ENCODE peak calls at places on chromosomes 16 and 17, in ten cellular contexts. One of them, this sample, is unnamed.
A peak's percentile ranks its signal among the peaks of the same experiment; 100 is the strongest.

GRCh38 chr17:4026255-4026654 is 62.0 kb upstream of the ATP2A3 start:
- DNase-seq in transverse colon: no peak
- DNase-seq in stomach: no peak
- DNase-seq in breast epithelium: no peak
- DNase-seq in adrenal gland: no peak
- DNase-seq in heart left ventricle: no peak
- DNase-seq in uterus: no peak
- DNase-seq in sigmoid colon: no peak
- DNase-seq in spleen: no peak
- DNase-seq in A549: no peak
- DNase-seq in this sample: no peak

GRCh38 chr16:88651989-88652762 is 1.3 kb upstream of the CYBA start:
- DNase-seq in uterus: no peak
- DNase-seq in A549: no peak
- DNase-seq in spleen: peak; percentile 89
- DNase-seq in sigmoid colon: no peak
- DNase-seq in breast epithelium: no peak
- DNase-seq in stomach: no peak
- DNase-seq in heart left ventricle: no peak
- DNase-seq in transverse colon: no peak
- DNase-seq in adrenal gland: no peak
- DNase-seq in this sample: no peak

GRCh38 chr16:57574086-57574485 is 31.6 kb downstream of the ADGRG5 start:
- DNase-seq in stomach: no peak
- DNase-seq in spleen: peak; percentile 77
- DNase-seq in adrenal gland: no peak
- DNase-seq in sigmoid colon: no peak
- DNase-seq in breast epithelium: no peak
- DNase-seq in A549: no peak
- DNase-seq in uterus: no peak
- DNase-seq in heart left ventricle: no peak
- DNase-seq in transverse colon: no peak
- DNase-seq in this sample: no peak

GRCh38 chr16:2470603-2471015 is 488 bp upstream of the NTN3 start:
- DNase-seq in spleen: no peak
- DNase-seq in A549: peak; percentile 41
- DNase-seq in sigmoid colon: no peak
- DNase-seq in stomach: no peak
- DNase-seq in heart left ventricle: no peak
- DNase-seq in transverse colon: no peak
- DNase-seq in breast epithelium: no peak
- DNase-seq in adrenal gland: no peak
- DNase-seq in uterus: no peak
- DNase-seq in this sample: no peak

GRCh38 chr17:64448665-64449512 is at the start of gene MILR1:
- DNase-seq in adrenal gland: peak; percentile 52
- DNase-seq in heart left ventricle: peak; percentile 38
- DNase-seq in stomach: no peak
- DNase-seq in spleen: no peak
- DNase-seq in uterus: peak; percentile 52
- DNase-seq in transverse colon: peak; percentile 24
- DNase-seq in breast epithelium: peak; percentile 22
- DNase-seq in A549: peak; percentile 75
- DNase-seq in sigmoid colon: peak; percentile 71
- DNase-seq in this sample: no peak

GRCh38 chr17:77364381-77364911 is 223.7 kb downstream of the SEC14L1 start:
- DNase-seq in stomach: no peak
- DNase-seq in adrenal gland: no peak
- DNase-seq in transverse colon: no peak
- DNase-seq in breast epithelium: no peak
- DNase-seq in heart left ventricle: peak; percentile 25
- DNase-seq in A549: no peak
- DNase-seq in uterus: no peak
- DNase-seq in sigmoid colon: peak; percentile 64
- DNase-seq in spleen: peak; percentile 67
- DNase-seq in this sample: no peak

GRCh38 chr17:704111-704864 is 10.4 kb downstream of the VPS53 start:
- DNase-seq in stomach: no peak
- DNase-seq in sigmoid colon: no peak
- DNase-seq in adrenal gland: no peak
- DNase-seq in uterus: no peak
- DNase-seq in transverse colon: no peak
- DNase-seq in A549: no peak
- DNase-seq in heart left ventricle: no peak
- DNase-seq in spleen: no peak
- DNase-seq in breast epithelium: no peak
- DNase-seq in this sample: peak; percentile 82

GRCh38 chr17:5044630-5045029 is 9.4 kb upstream of the SLC52A1 start:
- DNase-seq in uterus: no peak
- DNase-seq in A549: no peak
- DNase-seq in transverse colon: no peak
- DNase-seq in stomach: no peak
- DNase-seq in heart left ventricle: no peak
- DNase-seq in breast epithelium: no peak
- DNase-seq in sigmoid colon: no peak
- DNase-seq in spleen: no peak
- DNase-seq in adrenal gland: peak; percentile 22
- DNase-seq in this sample: no peak

GRCh38 chr17:56424543-56425044 is 168.9 kb upstream of the NOG start:
- DNase-seq in adrenal gland: no peak
- DNase-seq in uterus: no peak
- DNase-seq in breast epithelium: no peak
- DNase-seq in sigmoid colon: no peak
- DNase-seq in spleen: no peak
- DNase-seq in heart left ventricle: no peak
- DNase-seq in stomach: no peak
- DNase-seq in transverse colon: no peak
- DNase-seq in A549: no peak
- DNase-seq in this sample: no peak
- H3K9me3 ChIP-seq in adrenal gland: no peaks in the 10 kb centered on the region
- H3K9me3 ChIP-seq in uterus: no peaks in the 10 kb centered on the region
- H3K9me3 ChIP-seq in breast epithelium: no peaks in the 10 kb centered on the region
- H3K9me3 ChIP-seq in sigmoid colon: no peaks in the 10 kb centered on the region
- H3K9me3 ChIP-seq in spleen: no peaks in the 10 kb centered on the region
- H3K9me3 ChIP-seq in heart left ventricle: no peaks in the 10 kb centered on the region
- H3K9me3 ChIP-seq in stomach: no peaks in the 10 kb centered on the region
- H3K9me3 ChIP-seq in transverse colon: no peaks in the 10 kb centered on the region
- H3K9me3 ChIP-seq in A549: no peaks in the 10 kb centered on the region
- H3K9me3 ChIP-seq in this sample: no peaks in the 10 kb centered on the region

GRCh38 chr16:81551141-81551808 is 106.7 kb downstream of the CMIP start:
- DNase-seq in adrenal gland: no peak
- DNase-seq in breast epithelium: no peak
- DNase-seq in stomach: no peak
- DNase-seq in A549: no peak
- DNase-seq in transverse colon: no peak
- DNase-seq in sigmoid colon: no peak
- DNase-seq in spleen: no peak
- DNase-seq in uterus: no peak
- DNase-seq in heart left ventricle: no peak
- DNase-seq in this sample: no peak

GRCh38 chr16:81548551-81548900 is 103.9 kb downstream of the CMIP start:
- DNase-seq in uterus: no peak
- DNase-seq in heart left ventricle: no peak
- DNase-seq in spleen: no peak
- DNase-seq in breast epithelium: no peak
- DNase-seq in transverse colon: no peak
- DNase-seq in adrenal gland: no peak
- DNase-seq in sigmoid colon: no peak
- DNase-seq in A549: no peak
- DNase-seq in stomach: no peak
- DNase-seq in this sample: no peak

GRCh38 chr16:81548901-81549546 is 104.4 kb downstream of the CMIP start:
- DNase-seq in uterus: no peak
- DNase-seq in stomach: no peak
- DNase-seq in transverse colon: peak; percentile 55
- DNase-seq in spleen: peak; percentile 40
- DNase-seq in sigmoid colon: no peak
- DNase-seq in adrenal gland: no peak
- DNase-seq in heart left ventricle: no peak
- DNase-seq in A549: peak; percentile 68
- DNase-seq in breast epithelium: no peak
- DNase-seq in this sample: no peak

GRCh38 chr16:81550412-81550768 is 105.8 kb downstream of the CMIP start:
- DNase-seq in sigmoid colon: no peak
- DNase-seq in transverse colon: no peak
- DNase-seq in spleen: peak; percentile 25
- DNase-seq in stomach: no peak
- DNase-seq in breast epithelium: no peak
- DNase-seq in heart left ventricle: no peak
- DNase-seq in uterus: no peak
- DNase-seq in A549: no peak
- DNase-seq in adrenal gland: no peak
- DNase-seq in this sample: no peak

DNA sequence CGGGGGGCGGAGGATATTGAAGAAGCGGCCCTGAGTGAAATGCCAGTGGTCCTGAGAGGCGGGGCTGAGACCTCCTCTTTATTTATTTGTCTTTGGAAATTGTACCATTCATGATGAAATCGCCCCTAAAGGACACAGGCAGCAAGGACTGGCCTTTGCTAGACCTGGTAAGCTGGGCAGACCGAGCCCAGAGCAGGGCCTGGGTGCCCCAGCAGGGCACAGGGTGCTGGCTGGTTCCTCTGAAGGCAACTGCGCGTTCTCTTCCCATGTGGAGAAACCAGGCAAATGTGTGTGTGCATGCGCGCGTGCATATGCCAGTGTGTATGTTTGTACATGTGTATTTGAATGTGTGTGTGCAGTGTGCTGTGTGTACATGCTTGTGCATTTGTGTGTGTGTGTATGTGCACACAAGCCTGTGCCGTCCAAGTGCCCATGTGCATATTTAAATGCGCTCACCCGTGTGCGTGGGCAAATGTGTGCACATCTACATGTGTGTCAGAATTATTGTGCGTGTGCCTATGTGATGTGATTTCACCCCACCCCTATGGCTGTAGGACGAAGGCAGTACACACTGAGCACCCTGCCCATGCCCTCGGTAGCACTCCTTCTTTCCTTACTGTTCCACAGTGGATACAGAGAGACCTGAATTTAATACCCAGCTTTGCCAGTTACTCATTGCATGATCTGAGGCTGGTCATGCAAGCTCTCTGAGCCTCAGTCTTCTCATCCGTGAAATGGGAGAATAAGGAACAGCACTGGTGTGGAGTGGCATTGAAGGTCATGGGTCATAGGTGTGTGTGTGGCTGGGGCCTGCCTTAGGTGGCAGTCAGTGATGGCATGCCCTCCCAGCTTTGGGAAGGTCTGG is 105.2 kb downstream of the CMIP start:
- DNase-seq in stomach: no peak
- DNase-seq in uterus: no peak
- DNase-seq in spleen: peak; percentile 66
- DNase-seq in adrenal gland: no peak
- DNase-seq in breast epithelium: no peak
- DNase-seq in transverse colon: no peak
- DNase-seq in sigmoid colon: no peak
- DNase-seq in heart left ventricle: no peak
- DNase-seq in A549: no peak
- DNase-seq in this sample: no peak
- TF ChIP-seq POLR2A in stomach: no peak
- TF ChIP-seq POLR2A in uterus: no peak
- TF ChIP-seq POLR2A in spleen: no peak
- TF ChIP-seq POLR2A in adrenal gland: no peak
- TF ChIP-seq POLR2A in breast epithelium: no peak
- TF ChIP-seq POLR2A in transverse colon: no peak
- TF ChIP-seq POLR2A in sigmoid colon: no peak
- TF ChIP-seq POLR2A in heart left ventricle: no peak
- TF ChIP-seq POLR2A in A549: no peak
- TF ChIP-seq POLR2A in this sample: no peak

GRCh38 chr17:7915611-7916382 is at the start of gene RNF227:
- DNase-seq in heart left ventricle: peak; percentile 92
- DNase-seq in A549: peak; percentile 94
- DNase-seq in spleen: peak; percentile 94
- DNase-seq in transverse colon: peak; percentile 94
- DNase-seq in breast epithelium: peak; percentile 92
- DNase-seq in stomach: peak; percentile 91
- DNase-seq in adrenal gland: peak; percentile 93
- DNase-seq in uterus: peak; percentile 96
- DNase-seq in sigmoid colon: peak; percentile 98
- DNase-seq in this sample: peak; percentile 97

GRCh38 chr17:7912927-7913524 is 3.1 kb downstream of the RNF227 start:
- DNase-seq in spleen: no peak
- DNase-seq in stomach: no peak
- DNase-seq in A549: peak; percentile 93
- DNase-seq in breast epithelium: no peak
- DNase-seq in sigmoid colon: no peak
- DNase-seq in uterus: peak; percentile 63
- DNase-seq in adrenal gland: no peak
- DNase-seq in transverse colon: no peak
- DNase-seq in heart left ventricle: no peak
- DNase-seq in this sample: peak; percentile 34

GRCh38 chr17:7914771-7915610 is 1.1 kb downstream of the RNF227 start:
- DNase-seq in sigmoid colon: peak; percentile 80
- DNase-seq in breast epithelium: peak; percentile 59
- DNase-seq in A549: no peak
- DNase-seq in transverse colon: peak; percentile 29
- DNase-seq in spleen: no peak
- DNase-seq in heart left ventricle: peak; percentile 38
- DNase-seq in stomach: no peak
- DNase-seq in adrenal gland: peak; percentile 40
- DNase-seq in uterus: peak; percentile 71
- DNase-seq in this sample: peak; percentile 20

GRCh38 chr17:7916799-7917198 is 710 bp upstream of the RNF227 start:
- DNase-seq in stomach: no peak
- DNase-seq in adrenal gland: no peak
- DNase-seq in sigmoid colon: no peak
- DNase-seq in spleen: no peak
- DNase-seq in heart left ventricle: no peak
- DNase-seq in A549: no peak
- DNase-seq in breast epithelium: peak; percentile 48
- DNase-seq in uterus: peak; percentile 48
- DNase-seq in transverse colon: no peak
- DNase-seq in this sample: no peak

DNA sequence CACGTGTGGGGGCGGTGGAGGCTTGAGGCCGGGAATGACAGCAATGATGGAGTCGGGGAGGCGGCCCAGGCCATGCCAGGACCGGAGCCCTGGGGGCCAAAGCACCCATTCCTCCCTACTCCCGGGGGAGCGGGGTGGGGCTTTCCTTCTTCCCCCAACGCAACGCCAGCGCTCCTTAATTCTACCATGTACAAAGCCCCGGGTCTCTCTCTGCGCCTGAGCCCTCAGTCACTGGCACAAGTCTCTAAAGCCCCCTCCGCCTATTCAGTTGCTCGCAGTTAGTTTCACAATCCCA is 241 bp upstream of the RNF227 start:
- DNase-seq in spleen: no peak
- DNase-seq in A549: no peak
- DNase-seq in sigmoid colon: no peak
- DNase-seq in heart left ventricle: no peak
- DNase-seq in transverse colon: no peak
- DNase-seq in stomach: no peak
- DNase-seq in breast epithelium: peak; percentile 85
- DNase-seq in adrenal gland: no peak
- DNase-seq in uterus: no peak
- DNase-seq in this sample: no peak
- H3K9me3 ChIP-seq in spleen: no peaks in the 10 kb centered on the region
- H3K9me3 ChIP-seq in A549: no peaks in the 10 kb centered on the region
- H3K9me3 ChIP-seq in sigmoid colon: no peaks in the 10 kb centered on the region
- H3K9me3 ChIP-seq in heart left ventricle: no peaks in the 10 kb centered on the region
- H3K9me3 ChIP-seq in transverse colon: no peaks in the 10 kb centered on the region
- H3K9me3 ChIP-seq in stomach: no peaks in the 10 kb centered on the region
- H3K9me3 ChIP-seq in breast epithelium: no peaks in the 10 kb centered on the region
- H3K9me3 ChIP-seq in adrenal gland: no peaks in the 10 kb centered on the region
- H3K9me3 ChIP-seq in uterus: no peaks in the 10 kb centered on the region
- H3K9me3 ChIP-seq in this sample: no peaks in the 10 kb centered on the region

DNA sequence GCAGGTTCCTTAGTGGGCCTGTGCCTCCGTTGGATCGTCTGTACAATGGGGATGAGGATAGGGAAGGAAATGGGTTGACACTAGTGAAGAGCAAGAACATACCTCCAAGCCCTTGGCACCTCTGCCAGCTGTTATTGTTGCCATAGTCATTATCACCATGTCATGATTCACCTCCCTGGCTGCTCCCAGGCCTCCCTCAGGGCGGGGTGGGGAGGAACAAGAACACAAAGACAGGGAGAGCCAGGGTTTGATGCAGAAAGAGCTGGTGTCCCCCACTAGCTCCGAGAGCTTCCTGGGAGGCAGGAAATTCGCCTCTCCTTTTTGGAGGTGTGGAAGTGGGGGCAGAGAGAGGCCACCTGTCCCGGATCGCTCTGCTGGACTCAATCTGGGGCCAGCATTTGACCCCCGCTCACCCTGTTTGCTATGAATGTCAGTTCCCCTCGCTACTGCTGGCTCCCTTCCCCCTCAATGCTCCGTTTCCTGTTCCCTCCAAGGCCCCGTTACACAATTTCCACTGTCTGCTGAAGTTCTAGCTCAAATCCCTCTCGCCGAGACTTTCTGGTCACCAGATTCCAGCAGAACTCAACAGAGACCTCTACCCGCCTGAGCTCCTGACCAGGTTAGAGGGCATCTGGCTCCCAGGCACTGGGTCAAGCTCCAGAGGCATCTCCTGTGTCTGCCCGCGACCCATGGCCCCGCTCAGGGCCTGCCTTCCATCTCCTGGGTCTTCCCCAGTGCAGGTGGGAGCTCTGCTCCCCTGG is 9.1 kb downstream of the TIMP2 start:
- DNase-seq in breast epithelium: no peak
- DNase-seq in spleen: peak; percentile 88
- DNase-seq in uterus: peak; percentile 68
- DNase-seq in adrenal gland: peak; percentile 82
- DNase-seq in A549: peak; percentile 74
- DNase-seq in stomach: peak; percentile 42
- DNase-seq in sigmoid colon: peak; percentile 86
- DNase-seq in transverse colon: peak; percentile 55
- DNase-seq in heart left ventricle: peak; percentile 87
- DNase-seq in this sample: peak; percentile 20
- TF ChIP-seq POLR2A in breast epithelium: no peak
- TF ChIP-seq POLR2A in spleen: no peak
- TF ChIP-seq POLR2A in uterus: no peak
- TF ChIP-seq POLR2A in adrenal gland: no peak
- TF ChIP-seq POLR2A in A549: no peak
- TF ChIP-seq POLR2A in stomach: no peak
- TF ChIP-seq POLR2A in sigmoid colon: no peak
- TF ChIP-seq POLR2A in transverse colon: no peak
- TF ChIP-seq POLR2A in heart left ventricle: no peak
- TF ChIP-seq POLR2A in this sample: no peak